ENCODE peak calls at places on chromosome 17, in seven cellular contexts. One of them, this sample, is unnamed.

GRCh38 chr17:57767561-57767960 is 22.5 kb upstream of the CCDC182 start:
- DNase-seq in omental fat pad: no peak
- DNase-seq in ELF-1: no peak
- DNase-seq in HCEC 1CT: no peak
- DNase-seq in IMR-90: no peak
- DNase-seq in HT1080: no peak
- DNase-seq in choroid plexus epithelial cell: no peak
- DNase-seq in this sample: no peak

GRCh38 chr17:38454528-38454927 is 26.3 kb downstream of the ARHGAP23 start:
- DNase-seq in ELF-1: no peak
- DNase-seq in omental fat pad: peak
- DNase-seq in IMR-90: peak
- DNase-seq in HCEC 1CT: peak
- DNase-seq in choroid plexus epithelial cell: peak
- DNase-seq in HT1080: peak
- DNase-seq in this sample: peak

GRCh38 chr17:81135503-81136283 is 29.6 kb upstream of the PVALEF start:
- DNase-seq in omental fat pad: no peak
- DNase-seq in HCEC 1CT: no peak
- DNase-seq in ELF-1: no peak
- DNase-seq in IMR-90: no peak
- DNase-seq in choroid plexus epithelial cell: no peak
- DNase-seq in HT1080: no peak
- DNase-seq in this sample: no peak

GRCh38 chr17:6209829-6210228 is 139.7 kb downstream of the WSCD1 start:
- DNase-seq in omental fat pad: no peak
- DNase-seq in ELF-1: no peak
- DNase-seq in HT1080: no peak
- DNase-seq in IMR-90: no peak
- DNase-seq in HCEC 1CT: no peak
- DNase-seq in choroid plexus epithelial cell: no peak
- DNase-seq in this sample: no peak

GRCh38 chr17:39167492-39167891 is 1.5 kb upstream of the ARL5C start:
- DNase-seq in IMR-90: no peak
- DNase-seq in omental fat pad: no peak
- DNase-seq in ELF-1: no peak
- DNase-seq in HT1080: no peak
- DNase-seq in choroid plexus epithelial cell: no peak
- DNase-seq in HCEC 1CT: no peak
- DNase-seq in this sample: peak

GRCh38 chr17:48961516-48962233 is 6.7 kb downstream of the GIP start:
- DNase-seq in IMR-90: peak
- DNase-seq in ELF-1: peak
- DNase-seq in choroid plexus epithelial cell: peak
- DNase-seq in HCEC 1CT: peak
- DNase-seq in omental fat pad: no peak
- DNase-seq in HT1080: peak
- DNase-seq in this sample: peak

GRCh38 chr17:67499673-67500072 is 122.6 kb downstream of the PITPNC1 start:
- DNase-seq in omental fat pad: no peak
- DNase-seq in HCEC 1CT: no peak
- DNase-seq in ELF-1: no peak
- DNase-seq in IMR-90: no peak
- DNase-seq in HT1080: no peak
- DNase-seq in choroid plexus epithelial cell: no peak
- DNase-seq in this sample: no peak

GRCh38 chr17:79027274-79027924 is 3.4 kb downstream of the C1QTNF1 start:
- DNase-seq in omental fat pad: no peak
- DNase-seq in IMR-90: no peak
- DNase-seq in choroid plexus epithelial cell: no peak
- DNase-seq in HT1080: no peak
- DNase-seq in ELF-1: no peak
- DNase-seq in HCEC 1CT: no peak
- DNase-seq in this sample: peak

GRCh38 chr17:54881255-54881972 is 19.2 kb upstream of the TOM1L1 start:
- DNase-seq in HT1080: no peak
- DNase-seq in choroid plexus epithelial cell: no peak
- DNase-seq in HCEC 1CT: no peak
- DNase-seq in IMR-90: no peak
- DNase-seq in ELF-1: no peak
- DNase-seq in omental fat pad: no peak
- DNase-seq in this sample: no peak

GRCh38 chr17:47621293-47622178 is 28.2 kb upstream of the KPNB1 start:
- DNase-seq in IMR-90: peak
- DNase-seq in choroid plexus epithelial cell: peak
- DNase-seq in HT1080: peak
- DNase-seq in ELF-1: peak
- DNase-seq in HCEC 1CT: peak
- DNase-seq in omental fat pad: peak
- DNase-seq in this sample: peak

GRCh38 chr17:1752425-1752941 is 9.4 kb upstream of the SERPINF1 start:
- DNase-seq in choroid plexus epithelial cell: no peak
- DNase-seq in omental fat pad: no peak
- DNase-seq in HCEC 1CT: no peak
- DNase-seq in IMR-90: no peak
- DNase-seq in ELF-1: peak
- DNase-seq in HT1080: peak
- DNase-seq in this sample: peak

This sample was measured in RPMI7951.